ENCODE peak calls at places on chromosome 19, in four cellular contexts. One of them, this sample, is unnamed. For H3K4me1, the result is how much of the 10 kb centered on the place peaks cover.

GRCh38 chr19:53594811-53595509 is 36.8 kb upstream of the DPRX start:
- DNase-seq in K562: no peak
- DNase-seq in HepG2: no peak
- DNase-seq in HCT116: no peak
- DNase-seq in this sample: no peak

GRCh38 chr19:15123900-15124299 is 16.7 kb downstream of the SYDE1 start:
- DNase-seq in K562: no peak
- DNase-seq in HepG2: no peak
- DNase-seq in HCT116: no peak
- DNase-seq in this sample: no peak

GRCh38 chr19:15438577-15438976 is 11.2 kb downstream of the WIZ start:
- DNase-seq in K562: no peak
- DNase-seq in HepG2: no peak
- DNase-seq in HCT116: no peak
- DNase-seq in this sample: no peak

GRCh38 chr19:13633109-13633508 is 126.8 kb upstream of the CACNA1A start:
- DNase-seq in K562: no peak
- DNase-seq in HepG2: peak
- DNase-seq in HCT116: no peak
- DNase-seq in this sample: no peak

GRCh38 chr19:27776020-27776419 is 1436.9 kb downstream of the UQCRFS1 start:
- DNase-seq in K562: no peak
- DNase-seq in HepG2: no peak
- DNase-seq in HCT116: no peak
- DNase-seq in this sample: no peak

GRCh38 chr19:54414156-54414555 is 1.1 kb upstream of the TTYH1 start:
- DNase-seq in K562: no peak
- DNase-seq in HepG2: no peak
- DNase-seq in HCT116: no peak
- DNase-seq in this sample: no peak

GRCh38 chr19:36418287-36419001 is at the start of gene ZFP82:
- DNase-seq in K562: peak
- DNase-seq in HepG2: peak
- DNase-seq in HCT116: no peak
- DNase-seq in this sample: no peak

GRCh38 chr19:51607077-51607476 is 23.1 kb downstream of the SIGLEC5 start:
- DNase-seq in K562: no peak
- DNase-seq in HepG2: no peak
- DNase-seq in HCT116: no peak
- DNase-seq in this sample: no peak

GRCh38 chr19:33186835-33187540 is 7.1 kb upstream of the LRP3 start:
- DNase-seq in K562: no peak
- DNase-seq in HepG2: no peak
- DNase-seq in HCT116: no peak
- DNase-seq in this sample: no peak

GRCh38 chr19:42216653-42217521 is 590 bp downstream of the DEDD2 start:
- DNase-seq in K562: peak
- DNase-seq in HepG2: peak
- DNase-seq in HCT116: no peak
- DNase-seq in this sample: no peak

GRCh38 chr19:7619671-7620441 is 9.5 kb downstream of the XAB2 start:
- DNase-seq in K562: no peak
- DNase-seq in HepG2: no peak
- DNase-seq in HCT116: no peak
- DNase-seq in this sample: no peak

GRCh38 chr19:52211926-52212571 is 22.2 kb downstream of the PPP2R1A start:
- DNase-seq in K562: no peak
- DNase-seq in HepG2: no peak
- DNase-seq in HCT116: no peak
- DNase-seq in this sample: no peak

GRCh38 chr19:55105237-55105636 is 12.2 kb downstream of the PPP1R12C start:
- DNase-seq in K562: no peak
- DNase-seq in HepG2: no peak
- DNase-seq in HCT116: no peak
- DNase-seq in this sample: no peak

GRCh38 chr19:54188224-54188871 is 1.0 kb downstream of the MBOAT7 start:
- DNase-seq in K562: peak
- DNase-seq in HepG2: no peak
- DNase-seq in HCT116: no peak
- DNase-seq in this sample: no peak

GRCh38 chr19:7934766-7935165 is 8.7 kb downstream of the TIMM44 start:
- DNase-seq in K562: no peak
- DNase-seq in HepG2: no peak
- DNase-seq in HCT116: no peak
- DNase-seq in this sample: no peak

GRCh38 chr19:12603714-12604113 is 6.9 kb downstream of the ZNF490 start:
- DNase-seq in K562: no peak
- DNase-seq in HepG2: no peak
- DNase-seq in HCT116: no peak
- DNase-seq in this sample: no peak

GRCh38 chr19:51203941-51204720 is 20.7 kb upstream of the CD33 start:
- DNase-seq in K562: no peak
- DNase-seq in HepG2: no peak
- DNase-seq in HCT116: no peak
- DNase-seq in this sample: no peak

GRCh38 chr19:33784432-33784831 is 12.2 kb upstream of the KCTD15 start:
- DNase-seq in K562: no peak
- DNase-seq in HepG2: no peak
- DNase-seq in HCT116: no peak
- DNase-seq in this sample: no peak

GRCh38 chr19:32924200-32924599 is 47.6 kb downstream of the CEP89 start:
- DNase-seq in K562: no peak
- DNase-seq in HepG2: no peak
- DNase-seq in HCT116: no peak
- DNase-seq in this sample: no peak

GRCh38 chr19:40445945-40446784 is 2.0 kb upstream of the SERTAD3 start:
- DNase-seq in K562: peak
- DNase-seq in HepG2: no peak
- DNase-seq in HCT116: no peak
- DNase-seq in this sample: no peak

GRCh38 chr19:30635026-30635985 is 263.1 kb downstream of the ZNF536 start:
- DNase-seq in K562: no peak
- DNase-seq in HepG2: no peak
- DNase-seq in HCT116: no peak
- DNase-seq in this sample: no peak

GRCh38 chr19:31810536-31811109 is 461.4 kb upstream of the TSHZ3 start:
- DNase-seq in K562: no peak
- DNase-seq in HepG2: no peak
- DNase-seq in HCT116: no peak
- DNase-seq in this sample: no peak

GRCh38 chr19:32539240-32539916 is 41.6 kb upstream of the PDCD5 start:
- DNase-seq in K562: no peak
- DNase-seq in HepG2: peak
- DNase-seq in HCT116: no peak
- DNase-seq in this sample: no peak

GRCh38 chr19:8475005-8475404 is 27.4 kb downstream of the PRAM1 start:
- DNase-seq in K562: no peak
- DNase-seq in HepG2: no peak
- DNase-seq in HCT116: no peak
- DNase-seq in this sample: no peak

GRCh38 chr19:31356587-31357314 is 7.5 kb upstream of the TSHZ3 start:
- DNase-seq in K562: peak
- DNase-seq in HepG2: no peak
- DNase-seq in HCT116: no peak
- DNase-seq in this sample: no peak

GRCh38 chr19:13089139-13089856 is 13.4 kb downstream of the LYL1 start:
- DNase-seq in K562: peak
- DNase-seq in HepG2: peak
- DNase-seq in HCT116: no peak
- DNase-seq in this sample: no peak

GRCh38 chr19:7853760-7854107 is 20.5 kb downstream of the PRR36 start:
- DNase-seq in K562: no peak
- DNase-seq in HepG2: no peak
- DNase-seq in HCT116: no peak
- DNase-seq in this sample: no peak

GRCh38 chr19:10691883-10692282 is 9.4 kb upstream of the QTRT1 start:
- DNase-seq in K562: no peak
- DNase-seq in HepG2: no peak
- DNase-seq in HCT116: no peak
- DNase-seq in this sample: no peak

GRCh38 chr19:48271531-48272151 is 1.8 kb downstream of the ZNF114 start:
- DNase-seq in K562: no peak
- DNase-seq in HepG2: peak
- DNase-seq in HCT116: no peak
- DNase-seq in this sample: no peak

GRCh38 chr19:48674921-48675824 is 2.4 kb upstream of the NTN5 start:
- DNase-seq in K562: peak
- DNase-seq in HepG2: peak
- DNase-seq in HCT116: peak
- DNase-seq in this sample: no peak

GRCh38 chr19:17112700-17113099 is 37.1 kb downstream of the MYO9B start:
- DNase-seq in K562: no peak
- DNase-seq in HepG2: no peak
- DNase-seq in HCT116: no peak
- DNase-seq in this sample: no peak

DNA sequence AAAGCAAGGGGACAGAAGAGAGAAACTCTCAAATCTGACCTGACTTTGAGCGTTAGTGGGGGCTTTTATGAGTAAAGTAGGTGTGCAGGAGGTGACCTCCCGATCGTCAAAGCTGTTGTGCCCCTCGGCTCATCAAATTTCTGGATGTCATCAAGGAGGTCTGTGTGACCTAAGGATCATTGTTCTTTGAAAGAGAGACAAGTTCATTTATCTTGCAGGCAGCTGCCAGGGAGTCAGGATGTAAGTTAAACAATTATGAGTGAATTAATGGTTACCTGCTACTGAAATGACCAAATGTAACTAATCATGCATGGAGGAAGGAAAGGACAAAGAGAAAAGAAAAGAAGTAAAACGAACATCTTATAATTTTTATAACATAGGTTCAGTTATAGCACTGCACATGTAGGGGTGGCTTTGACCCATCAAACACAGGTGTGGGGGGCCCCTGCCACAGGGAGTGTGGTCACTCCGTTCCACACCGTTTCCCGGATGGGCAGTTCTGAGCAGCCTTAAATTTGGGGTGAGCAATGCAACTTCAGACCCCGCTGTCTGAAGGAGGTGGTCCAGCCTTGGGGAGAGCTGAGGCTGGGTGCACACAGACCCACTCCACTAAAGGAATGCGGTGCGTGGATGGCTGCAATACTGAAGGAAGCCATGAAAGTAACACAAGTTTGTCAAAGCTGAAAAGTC is 5.2 kb downstream of the CD22 start:
- DNase-seq in K562: no peak
- DNase-seq in HepG2: no peak
- DNase-seq in HCT116: no peak
- DNase-seq in this sample: no peak
- H3K27ac ChIP-seq in K562: no peak
- H3K27ac ChIP-seq in HepG2: no peak
- H3K27ac ChIP-seq in HCT116: no peak
- H3K27ac ChIP-seq in this sample: no peak

DNA sequence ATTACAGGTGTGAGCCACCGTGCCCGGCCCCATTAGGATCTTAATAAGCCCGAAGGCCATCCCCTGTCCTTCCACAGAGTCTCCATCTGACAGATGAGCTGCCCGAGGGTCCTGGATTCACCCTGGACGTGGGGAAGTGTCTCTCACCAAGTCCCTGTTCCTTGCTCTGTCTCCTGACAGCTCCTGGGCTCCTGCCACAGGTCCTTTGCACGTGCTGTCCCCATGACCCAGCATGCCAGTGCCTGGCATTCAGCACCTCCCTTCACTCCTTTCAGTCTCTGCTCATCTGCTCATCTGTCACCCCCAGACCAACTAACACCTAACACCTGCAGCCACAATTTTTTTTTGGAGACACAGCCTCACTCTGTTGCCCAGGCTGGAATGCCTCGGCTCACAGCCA is 14.5 kb downstream of the CERS1 start:
- DNase-seq in K562: no peak
- DNase-seq in HepG2: no peak
- DNase-seq in HCT116: no peak
- DNase-seq in this sample: no peak
- H3K4me1 ChIP-seq in K562: under half
- H3K4me1 ChIP-seq in HepG2: under half
- H3K4me1 ChIP-seq in HCT116: under half
- H3K4me1 ChIP-seq in this sample: under half

DNA sequence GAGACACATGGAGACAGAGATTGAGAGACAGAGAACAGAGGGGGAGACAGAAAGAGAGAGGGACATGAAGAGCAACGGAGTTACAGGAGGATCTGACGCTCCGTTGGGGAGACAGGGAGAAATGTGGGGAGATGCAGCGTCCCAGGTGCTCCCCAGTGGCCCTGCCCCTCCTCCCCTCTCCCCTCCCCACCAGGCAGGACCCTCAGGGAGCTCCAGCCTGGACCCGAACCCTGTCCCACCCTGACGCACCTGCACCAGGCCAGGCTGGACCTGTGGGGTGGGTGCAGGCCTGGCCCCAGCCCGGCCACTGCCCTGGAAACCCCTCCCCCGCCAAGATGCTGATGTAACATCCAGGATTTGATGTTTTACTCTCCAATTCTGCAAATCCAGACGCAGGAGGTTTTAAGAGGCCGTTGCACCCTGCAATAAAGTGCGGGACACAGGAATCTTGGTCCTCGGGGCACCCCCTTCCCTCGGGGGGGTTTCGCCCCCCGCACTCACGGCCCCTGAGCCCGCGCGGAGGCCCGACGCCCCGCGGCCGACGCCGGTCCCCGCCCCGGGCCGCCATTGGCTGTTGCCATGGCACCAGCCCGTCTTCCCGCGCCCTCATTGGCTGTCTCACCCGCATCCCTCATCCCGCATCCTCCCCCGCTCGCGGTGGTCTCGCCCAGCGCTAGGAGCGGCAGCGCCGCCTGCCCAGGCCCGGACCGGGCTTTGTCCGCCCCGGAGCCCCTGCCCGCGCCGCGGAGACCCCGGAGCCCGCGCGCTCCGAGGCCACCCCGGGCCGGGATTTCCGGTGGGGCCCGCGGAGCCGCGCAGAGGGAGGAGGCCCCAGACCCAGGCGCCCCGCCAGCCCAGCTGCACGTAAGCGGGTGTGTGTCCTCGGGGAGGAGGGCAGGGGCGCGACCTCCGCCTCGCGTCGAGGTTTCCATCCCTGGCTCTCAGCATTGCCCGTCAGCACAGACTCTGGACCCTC is at the start of gene APC2:
- DNase-seq in K562: peak
- DNase-seq in HepG2: no peak
- DNase-seq in HCT116: no peak
- DNase-seq in this sample: no peak
- TF ChIP-seq TCF7L2 in K562: no peak
- TF ChIP-seq TCF7L2 in HepG2: no peak
- TF ChIP-seq TCF7L2 in HCT116: no peak
- TF ChIP-seq TCF7L2 in this sample: no peak

DNA sequence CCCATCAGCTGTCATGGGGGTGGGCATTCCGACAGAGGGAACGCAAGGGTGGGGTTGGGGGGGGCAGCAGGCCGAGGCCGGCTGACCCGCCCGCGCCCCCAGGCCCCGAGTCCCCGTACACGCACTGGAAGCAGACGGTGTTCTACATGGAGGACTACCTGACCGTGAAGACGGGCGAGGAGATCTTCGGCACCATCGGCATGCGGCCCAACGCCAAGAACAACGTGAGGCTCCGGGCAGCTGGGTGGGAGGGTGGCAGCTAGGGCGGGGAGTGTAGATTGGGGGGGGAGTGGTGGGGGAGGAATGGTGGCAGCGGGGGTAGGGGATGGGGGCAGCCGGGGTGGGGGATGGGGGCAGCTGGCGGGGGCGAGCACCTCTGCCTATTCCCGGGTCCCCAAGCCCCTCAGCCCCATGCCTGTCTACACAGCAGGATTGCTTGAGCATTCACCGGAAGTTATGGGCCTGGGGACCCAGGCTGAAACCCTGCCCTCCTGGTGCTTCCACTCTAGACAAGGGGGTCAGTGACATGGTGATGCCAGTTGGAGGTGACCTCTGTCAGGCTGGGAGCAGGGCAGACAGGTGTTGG is 2.8 kb upstream of the ADM5 start:
- DNase-seq in K562: no peak
- DNase-seq in HepG2: no peak
- DNase-seq in HCT116: no peak
- DNase-seq in this sample: no peak
- H3K27ac ChIP-seq in K562: no peak
- H3K27ac ChIP-seq in HepG2: no peak
- H3K27ac ChIP-seq in HCT116: no peak
- H3K27ac ChIP-seq in this sample: no peak